ENCODE peak calls at places on chromosomes 11 and 22, in four cellular contexts. P is thoracic aorta, U is tibial nerve, N is GM23338. J is an unnamed sample.

GRCh38 chr11:78664606-78665005 is 89.9 kb upstream of the NARS2 start:
- DNase-seq in P (no peak), N (no peak), U (no peak), J (no peak)

GRCh38 chr11:105109855-105110750 is 29.5 kb downstream of the CARD18 start:
- DNase-seq in U (no peak), N (no peak), P (no peak), J (no peak)

GRCh38 chr11:100177651-100178050 is 509.4 kb upstream of the ARHGAP42 start:
- DNase-seq in N (no peak), U (no peak), P (no peak), J (no peak)

GRCh38 chr11:47586043-47586442 is 435 bp upstream of the FAM180B start:
- DNase-seq in P (no peak), U (no peak), N (no peak), J (no peak)

GRCh38 chr22:35540600-35541253 is at the start of gene RASD2:
- DNase-seq in N (peak; percentile 67), P (no peak), U (no peak), J (peak; percentile 38)

GRCh38 chr11:102802341-102802740 is 4.4 kb upstream of the MMP1 start:
- DNase-seq in N (no peak), P (no peak), U (no peak), J (no peak)

GRCh38 chr11:46260161-46260560 is 17.3 kb upstream of the CREB3L1 start:
- DNase-seq in N (no peak), U (no peak), P (no peak), J (no peak)

GRCh38 chr22:26229910-26230309 is 60.6 kb downstream of the SEZ6L start:
- DNase-seq in N (no peak), P (no peak), U (no peak), J (no peak)

GRCh38 chr22:49882519-49883293 is 29.1 kb downstream of the ZBED4 start:
- DNase-seq in P (no peak), U (no peak), N (no peak), J (no peak)

GRCh38 chr11:64334764-64335741 is 5.0 kb upstream of the CCDC88B start:
- DNase-seq in U (no peak), N (peak; percentile 56), P (no peak), J (no peak)

GRCh38 chr11:32527191-32527590 is 56.4 kb upstream of the EIF3M start:
- DNase-seq in U (no peak), P (no peak), N (no peak), J (no peak)

GRCh38 chr11:68142028-68142412 is 20.8 kb upstream of the CHKA start:
- DNase-seq in U (no peak), P (no peak), N (no peak), J (peak; percentile 93)

DNA sequence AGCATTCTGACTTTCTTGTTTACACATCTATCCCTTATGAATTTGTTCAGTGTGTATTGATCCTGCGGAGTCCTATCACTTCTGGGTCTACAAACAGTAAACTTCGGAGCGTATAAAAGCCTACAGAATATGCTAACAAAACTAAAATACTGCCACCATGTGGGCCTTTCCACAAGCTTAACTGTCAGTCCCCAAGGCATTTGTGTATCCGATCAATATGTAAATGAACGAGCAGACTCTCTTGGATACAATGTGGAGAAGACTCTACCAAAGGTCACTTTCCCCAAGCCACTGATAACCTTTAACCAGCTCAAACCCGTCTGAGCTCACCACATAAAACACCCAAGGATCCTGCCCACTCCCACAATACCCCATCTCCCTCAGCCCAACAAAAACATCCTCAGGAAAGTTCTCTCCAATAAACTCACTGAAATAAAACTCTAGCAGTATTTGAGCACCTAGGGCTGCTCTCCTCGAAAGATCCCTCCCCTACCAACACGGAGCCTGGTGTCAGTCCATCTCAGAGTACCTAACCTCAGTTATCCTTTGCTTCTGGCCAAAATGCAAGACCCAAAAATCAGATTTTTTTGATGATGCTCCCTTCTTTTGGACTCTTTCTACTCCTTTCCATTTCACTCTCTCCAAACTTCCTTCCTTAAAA is 17.8 kb downstream of the ADA2 start:
- DNase-seq in U (no peak), P (no peak), N (peak; percentile 65), J (no peak)
- TF ChIP-seq CTCF in U (no peak), P (no peak), N (peak; percentile 54), J (no peak)

DNA sequence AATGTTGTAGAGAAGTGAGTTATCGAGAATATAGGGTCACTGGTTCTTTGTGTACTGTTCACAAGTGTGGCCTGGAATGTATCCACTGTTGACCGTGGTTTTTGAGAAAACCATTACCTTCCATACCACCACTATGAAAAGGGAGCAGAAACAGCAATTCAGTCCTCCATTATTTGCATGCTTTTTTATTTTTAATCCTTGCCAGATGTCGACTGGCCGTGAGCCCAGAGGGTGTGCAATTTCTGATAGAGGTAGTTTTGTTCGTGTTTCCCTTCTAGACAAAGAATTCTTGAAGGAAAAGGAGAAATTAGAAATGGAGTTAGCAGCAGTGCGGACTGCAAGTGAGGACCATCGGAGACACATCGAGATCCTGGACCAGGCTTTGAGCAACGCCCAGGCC is 81.7 kb downstream of the AMOTL1 start:
- DNase-seq in P (no peak), N (no peak), U (peak; percentile 24), J (no peak)
- H3K27ac ChIP-seq in P (no peak overlapping the region), N (no peak overlapping the region), U (no peak overlapping the region), J (peak overlapping the region; percentile 25)

DNA sequence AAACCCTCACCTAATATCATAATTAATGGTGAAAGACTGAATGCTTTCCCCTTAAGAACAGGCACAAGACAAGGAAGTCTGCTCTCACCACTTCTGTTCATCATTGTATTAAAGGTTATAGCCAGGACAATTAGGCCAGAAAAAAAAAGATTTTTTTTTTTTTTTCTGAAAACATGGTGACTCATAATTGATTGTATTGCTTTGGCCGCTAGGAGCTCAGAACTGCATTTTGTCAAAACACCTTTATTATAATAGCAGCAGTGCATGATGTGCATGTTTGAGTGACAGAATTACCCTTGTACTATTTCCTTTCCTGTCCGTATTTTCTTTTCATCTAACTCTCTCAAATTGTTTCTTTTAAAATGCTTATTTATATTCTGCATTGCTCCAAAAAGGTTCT is 98.1 kb downstream of the RNF169 start:
- DNase-seq in N (no peak), U (no peak), P (no peak), J (no peak)
- TF ChIP-seq CTCF in N (no peak), U (no peak), P (no peak), J (no peak)

DNA sequence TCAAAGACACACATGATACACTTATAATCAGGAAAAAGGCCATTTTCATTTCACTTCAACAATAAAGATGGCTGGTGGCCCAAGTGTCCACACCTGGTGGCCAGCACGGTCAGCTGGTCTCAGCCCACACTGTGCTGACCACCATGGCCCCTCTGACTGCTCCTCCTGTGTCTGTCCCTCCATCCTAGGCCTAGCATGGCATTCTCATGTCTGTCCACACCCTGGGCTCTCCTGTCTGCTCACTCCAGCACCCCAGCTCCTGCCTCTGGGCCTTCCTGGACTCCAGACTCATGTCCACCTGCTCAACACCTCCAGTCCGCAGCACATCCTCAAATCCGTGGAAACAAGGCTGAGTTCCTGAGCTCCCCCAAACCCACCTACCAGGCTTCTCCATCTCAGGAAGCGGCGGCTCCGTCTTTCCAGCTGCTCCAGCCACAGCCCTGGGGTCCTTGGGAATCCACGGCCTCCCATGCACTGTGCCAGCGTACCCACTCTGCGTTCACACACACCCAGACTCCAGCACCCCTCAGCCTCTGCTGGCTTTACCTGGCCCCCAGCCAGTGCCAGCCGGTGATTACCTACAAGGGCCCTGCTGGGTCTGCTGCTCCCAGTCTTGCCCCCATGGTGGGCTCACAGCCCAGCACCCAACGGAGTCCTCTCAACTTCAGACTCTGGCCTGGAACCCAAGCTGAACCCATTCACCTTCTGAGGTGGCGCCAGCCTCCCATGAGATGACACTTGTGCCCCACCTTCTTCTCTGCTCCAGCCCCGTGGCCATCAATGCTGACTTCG is 13.9 kb downstream of the SIRT3 start:
- DNase-seq in N (no peak), P (no peak), U (no peak), J (no peak)
- H3K27ac ChIP-seq in N (no peak overlapping the region), P (no peak overlapping the region), U (no peak overlapping the region), J (no peak overlapping the region)

DNA sequence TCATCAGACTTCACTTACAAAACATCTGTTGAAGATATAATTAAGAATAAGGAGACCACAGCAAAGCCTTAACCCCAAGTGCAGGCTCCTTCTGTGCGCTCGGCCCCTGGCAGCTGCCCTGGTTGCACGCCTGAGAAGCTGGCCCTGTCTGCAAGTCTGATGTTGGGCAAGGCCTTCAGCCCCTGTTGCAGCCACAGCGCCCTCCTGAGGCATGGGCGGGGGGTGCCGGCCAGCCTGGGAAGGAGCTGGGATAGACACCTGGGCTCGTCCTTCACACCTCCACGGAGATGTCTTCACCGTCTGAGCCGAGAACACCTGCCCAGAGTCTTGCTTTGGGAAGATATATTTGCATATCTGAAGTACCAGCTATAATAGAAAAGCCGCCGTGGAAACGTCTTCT is 104.1 kb downstream of the MPPED1 start:
- DNase-seq in P (no peak), N (peak; percentile 68), U (no peak), J (no peak)
- TF ChIP-seq CTCF in P (no peak), N (peak; percentile 84), U (no peak), J (no peak)

GRCh38 chr11:16793511-16793910 is 55.1 kb downstream of the C11orf58 start:
- DNase-seq in U (no peak), P (no peak), N (no peak), J (no peak)
- H3K27ac ChIP-seq in U (peak overlapping the region; percentile 89), P (peak overlapping the region; percentile 76), N (no peak overlapping the region), J (peak overlapping the region; percentile 77)

GRCh38 chr11:125425601-125426000 is 70.5 kb downstream of the FEZ1 start:
- DNase-seq in N (no peak), U (peak; percentile 28), P (no peak), J (no peak)

GRCh38 chr11:125418396-125418795 is 77.7 kb downstream of the FEZ1 start:
- DNase-seq in U (no peak), P (no peak), N (peak; percentile 42), J (no peak)

GRCh38 chr11:125428486-125429173 is 67.4 kb downstream of the FEZ1 start:
- DNase-seq in U (no peak), N (peak; percentile 50), P (no peak), J (no peak)

GRCh38 chr11:125426818-125427528 is 69.1 kb downstream of the FEZ1 start:
- DNase-seq in P (no peak), U (no peak), N (no peak), J (no peak)

GRCh38 chr11:125423247-125423849 is 72.7 kb downstream of the FEZ1 start:
- DNase-seq in U (no peak), N (peak; percentile 57), P (no peak), J (no peak)
- TF ChIP-seq CTCF in U (peak; percentile 11), N (peak; percentile 77), P (no peak), J (no peak)

DNA sequence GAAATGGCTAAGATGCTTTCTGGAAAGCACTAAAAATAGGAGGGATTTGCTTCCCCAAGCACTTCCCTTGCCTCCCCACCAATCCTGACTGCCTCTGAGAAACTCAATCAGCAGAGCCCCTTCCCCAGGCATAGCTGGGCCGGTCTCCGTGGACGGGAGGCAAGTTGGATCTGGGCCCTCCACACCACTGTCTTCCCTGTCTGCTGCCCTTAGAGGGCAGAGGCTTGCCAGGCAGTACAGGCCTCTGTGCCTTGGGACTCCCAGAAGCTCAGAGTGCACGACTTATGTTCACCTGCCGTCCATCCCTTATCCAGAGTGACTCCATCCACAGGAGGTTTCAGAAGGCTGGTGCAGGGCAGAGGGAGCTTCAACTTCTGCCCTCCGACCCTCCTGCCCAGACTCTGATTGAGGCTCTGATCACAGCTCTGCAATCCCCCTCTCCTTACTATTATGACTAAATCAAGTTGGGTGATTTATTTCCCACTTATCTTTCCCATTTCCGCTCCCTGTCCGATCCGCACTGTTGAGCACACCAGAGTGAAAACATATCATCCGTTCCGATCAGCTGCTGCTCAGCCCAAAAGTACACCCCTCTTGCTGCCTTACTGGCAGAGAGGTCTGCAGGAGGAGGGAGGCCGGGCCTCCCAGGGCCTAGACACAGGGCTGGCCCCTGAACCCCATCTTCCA is 71.8 kb downstream of the DSCAML1 start:
- DNase-seq in U (no peak), P (no peak), N (no peak), J (no peak)
- H3K27ac ChIP-seq in U (no peak overlapping the region), P (no peak overlapping the region), N (no peak overlapping the region), J (no peak overlapping the region)

GRCh38 chr11:3051435-3052108 is 5.7 kb downstream of the CARS1 start:
- DNase-seq in P (no peak), U (no peak), N (no peak), J (no peak)
- TF ChIP-seq CTCF in P (no peak), U (no peak), N (no peak), J (no peak)

J was measured in breast epithelium.